ENCODE peak calls at places on chromosomes 13 and 19, in six cellular contexts. I is T-helper 22 cell; N is activated T-cell treated with anti-CD3 and anti-CD28 coated beads for 1 hour; P is frontal cortex; A is activated naive CD8-positive, alpha-beta T cell treated with anti-CD3 and anti-CD28 coated beads, Interleukin-2, amount 50 U/mL, for 24 hours; Q is nephron progenitor cell. Y is an unnamed sample.

GRCh38 chr19:15378529-15379082 is 981 bp downstream of the AKAP8 start:
- DNase-seq in I (no peak), N (peak; percentile 31), P (peak; percentile 58), A (peak; percentile 58), Q (peak; percentile 46), Y (peak; percentile 66)

GRCh38 chr13:79457948-79458347 is 23.0 kb upstream of the NDFIP2 start:
- DNase-seq in I (peak; percentile 25), N (no peak), P (no peak), A (no peak), Q (no peak), Y (no peak)

GRCh38 chr13:94427313-94427712 is 52.2 kb downstream of the DCT start:
- DNase-seq in I (no peak), N (no peak), P (no peak), A (no peak), Q (no peak), Y (no peak)

GRCh38 chr13:101919541-101920306 is 467.2 kb downstream of the ITGBL1 start:
- DNase-seq in I (no peak), N (no peak), P (no peak), A (peak; percentile 6), Q (peak; percentile 88), Y (peak; percentile 23)

GRCh38 chr19:13579388-13580060 is 73.2 kb upstream of the CACNA1A start:
- DNase-seq in I (no peak), N (no peak), P (no peak), A (no peak), Q (no peak), Y (no peak)

GRCh38 chr13:46896346-46897138 is at the start of gene HTR2A:
- DNase-seq in I (no peak), N (no peak), P (no peak), A (peak; percentile 5), Q (peak; percentile 36), Y (peak; percentile 22)

GRCh38 chr19:16441661-16442071 is 30.1 kb downstream of the EPS15L1 start:
- DNase-seq in I (no peak), N (no peak), P (no peak), A (peak; percentile 52), Q (peak; percentile 45), Y (no peak)

GRCh38 chr19:43625918-43626579 is 6.6 kb upstream of the ZNF428 start:
- DNase-seq in I (no peak), N (no peak), P (peak; percentile 73), A (peak; percentile 37), Q (no peak), Y (peak; percentile 26)

GRCh38 chr13:110593430-110594130 is 21.8 kb upstream of the NAXD start:
- DNase-seq in I (no peak), N (no peak), P (peak; percentile 62), A (no peak), Q (no peak), Y (peak; percentile 20)

GRCh38 chr19:11560404-11560988 is 1.5 kb upstream of the ELOF1 start:
- DNase-seq in I (no peak), N (peak; percentile 20), P (peak; percentile 52), A (peak; percentile 71), Q (peak; percentile 68), Y (peak; percentile 79)

GRCh38 chr19:17049711-17050280 is 23.2 kb upstream of the CPAMD8 start:
- DNase-seq in I (no peak), N (no peak), P (no peak), A (no peak), Q (no peak), Y (no peak)

GRCh38 chr19:9986787-9987281 is 23.5 kb downstream of the COL5A3 start:
- DNase-seq in I (no peak), N (no peak), P (peak; percentile 35), A (no peak), Q (no peak), Y (no peak)

GRCh38 chr13:74251778-74252519 is 117.7 kb upstream of the KLF12 start:
- DNase-seq in I (no peak), N (no peak), P (no peak), A (no peak), Q (no peak), Y (no peak)

GRCh38 chr13:110949116-110949515 is 34.2 kb upstream of the ANKRD10 start:
- DNase-seq in I (no peak), N (no peak), P (no peak), A (no peak), Q (no peak), Y (no peak)

GRCh38 chr19:19059018-19059836 is 4.6 kb upstream of the SLC25A42 start:
- DNase-seq in I (no peak), N (no peak), P (no peak), A (no peak), Q (no peak), Y (no peak)

GRCh38 chr13:36395280-36395679 is 37.0 kb upstream of the CCNA1 start:
- DNase-seq in I (no peak), N (no peak), P (peak; percentile 33), A (no peak), Q (no peak), Y (no peak)

GRCh38 chr13:108455320-108455719 is 174.1 kb upstream of the MYO16 start:
- DNase-seq in I (no peak), N (no peak), P (no peak), A (no peak), Q (no peak), Y (no peak)

GRCh38 chr19:39544201-39544903 is 4.4 kb upstream of the EID2 start:
- DNase-seq in I (no peak), N (no peak), P (no peak), A (no peak), Q (no peak), Y (no peak)

GRCh38 chr13:35349673-35350278 is 126.7 kb downstream of the MAB21L1 start:
- DNase-seq in I (no peak), N (no peak), P (no peak), A (no peak), Q (no peak), Y (no peak)

GRCh38 chr13:29901714-29902631 is 51.6 kb upstream of the UBL3 start:
- DNase-seq in I (peak; percentile 7), N (no peak), P (no peak), A (peak; percentile 20), Q (no peak), Y (peak; percentile 47)

GRCh38 chr13:76398426-76398825 is 487.8 kb downstream of the KCTD12 start:
- DNase-seq in I (no peak), N (no peak), P (no peak), A (no peak), Q (no peak), Y (no peak)

GRCh38 chr13:42702726-42703125 is 78.7 kb upstream of the FAM216B start:
- DNase-seq in I (no peak), N (no peak), P (no peak), A (no peak), Q (no peak), Y (no peak)

GRCh38 chr13:88627071-88627470 is 955.9 kb downstream of the SLITRK5 start:
- DNase-seq in I (no peak), N (no peak), P (no peak), A (no peak), Q (no peak), Y (no peak)

GRCh38 chr19:22527554-22527953 is 105.4 kb upstream of the ZNF98 start:
- DNase-seq in I (no peak), N (no peak), P (no peak), A (no peak), Q (no peak), Y (no peak)

GRCh38 chr13:97130201-97130600 is 91.9 kb upstream of the MBNL2 start:
- DNase-seq in I (no peak), N (no peak), P (no peak), A (no peak), Q (no peak), Y (no peak)